ENCODE peak calls at places on chromosome 6, in eight cellular contexts. T is MM.1S, L is tibial artery, W is mammary epithelial cell, U is lung, F is neural progenitor cell, H is endothelial cell of umbilical vein, P is gastrocnemius medialis. Y is an unnamed sample.

GRCh38 chr6:152167639-152168603 is 360.4 kb downstream of the ESR1 start:
- DNase-seq in T (no peak), L (no peak), W (no peak), U (no peak), F (no peak), H (no peak), P (peak; percentile 61), Y (no peak)

GRCh38 chr6:3211681-3212080 is 15.8 kb downstream of the TUBB2B start:
- DNase-seq in T (no peak), L (no peak), W (no peak), U (no peak), F (no peak), H (no peak), P (no peak), Y (no peak)

GRCh38 chr6:161257778-161258457 is 15.9 kb downstream of the AGPAT4 start:
- DNase-seq in T (no peak), L (peak; percentile 40), W (no peak), U (no peak), F (no peak), H (peak; percentile 95), P (no peak), Y (no peak)

GRCh38 chr6:111559193-111560097 is 46.2 kb downstream of the TRAF3IP2 start:
- DNase-seq in T (no peak), L (peak; percentile 41), W (no peak), U (no peak), F (no peak), H (no peak), P (no peak), Y (no peak)

GRCh38 chr6:21238208-21238607 is 355.3 kb upstream of the SOX4 start:
- DNase-seq in T (no peak), L (no peak), W (no peak), U (no peak), F (no peak), H (no peak), P (no peak), Y (no peak)

GRCh38 chr6:140548379-140548778 is 1173.9 kb upstream of the CITED2 start:
- DNase-seq in T (no peak), L (no peak), W (no peak), U (no peak), F (no peak), H (no peak), P (no peak), Y (no peak)

GRCh38 chr6:24245275-24245674 is 112.6 kb downstream of the DCDC2 start:
- DNase-seq in T (no peak), L (no peak), W (no peak), U (no peak), F (no peak), H (no peak), P (no peak), Y (no peak)

GRCh38 chr6:56838016-56838555 is 116.8 kb upstream of the BEND6 start:
- DNase-seq in T (no peak), L (no peak), W (no peak), U (no peak), F (no peak), H (no peak), P (no peak), Y (no peak)

GRCh38 chr6:121515615-121516265 is 80.3 kb downstream of the GJA1 start:
- DNase-seq in T (no peak), L (no peak), W (peak; percentile 42), U (no peak), F (no peak), H (peak; percentile 93), P (no peak), Y (no peak)

GRCh38 chr6:7146079-7146828 is 38.5 kb downstream of the RREB1 start:
- DNase-seq in T (peak; percentile 37), L (peak; percentile 81), W (peak; percentile 56), U (peak; percentile 53), F (no peak), H (peak; percentile 64), P (peak; percentile 61), Y (no peak)

GRCh38 chr6:11833626-11834592 is 55.3 kb upstream of the ADTRP start:
- DNase-seq in T (peak; percentile 97), L (no peak), W (no peak), U (peak; percentile 60), F (no peak), H (no peak), P (no peak), Y (no peak)

GRCh38 chr6:108966855-108967755 is 118.9 kb downstream of the ARMC2 start:
- DNase-seq in T (no peak), L (no peak), W (peak; percentile 78), U (peak; percentile 37), F (peak; percentile 78), H (peak; percentile 28), P (peak; percentile 56), Y (no peak)

GRCh38 chr6:108946695-108947094 is 98.5 kb downstream of the ARMC2 start:
- DNase-seq in T (no peak), L (no peak), W (no peak), U (no peak), F (no peak), H (no peak), P (no peak), Y (no peak)

GRCh38 chr6:129882510-129883023 is 21.5 kb upstream of the TMEM244 start:
- DNase-seq in T (no peak), L (no peak), W (no peak), U (no peak), F (no peak), H (no peak), P (no peak), Y (no peak)

GRCh38 chr6:147167009-147167408 is 37.2 kb upstream of the STXBP5 start:
- DNase-seq in T (no peak), L (no peak), W (no peak), U (no peak), F (no peak), H (no peak), P (no peak), Y (no peak)

GRCh38 chr6:31473780-31474725 is 23.9 kb upstream of the MICB start:
- DNase-seq in T (peak; percentile 23), L (no peak), W (peak; percentile 72), U (peak; percentile 34), F (no peak), H (peak; percentile 31), P (no peak), Y (no peak)

GRCh38 chr6:31473244-31473643 is 24.7 kb upstream of the MICB start:
- DNase-seq in T (no peak), L (no peak), W (no peak), U (no peak), F (no peak), H (no peak), P (no peak), Y (no peak)

GRCh38 chr6:31470801-31471200 is 27.1 kb upstream of the MICB start:
- DNase-seq in T (no peak), L (no peak), W (no peak), U (no peak), F (no peak), H (no peak), P (no peak), Y (no peak)

GRCh38 chr6:31471711-31472110 is 26.2 kb upstream of the MICB start:
- DNase-seq in T (no peak), L (no peak), W (no peak), U (no peak), F (no peak), H (no peak), P (no peak), Y (no peak)

DNA sequence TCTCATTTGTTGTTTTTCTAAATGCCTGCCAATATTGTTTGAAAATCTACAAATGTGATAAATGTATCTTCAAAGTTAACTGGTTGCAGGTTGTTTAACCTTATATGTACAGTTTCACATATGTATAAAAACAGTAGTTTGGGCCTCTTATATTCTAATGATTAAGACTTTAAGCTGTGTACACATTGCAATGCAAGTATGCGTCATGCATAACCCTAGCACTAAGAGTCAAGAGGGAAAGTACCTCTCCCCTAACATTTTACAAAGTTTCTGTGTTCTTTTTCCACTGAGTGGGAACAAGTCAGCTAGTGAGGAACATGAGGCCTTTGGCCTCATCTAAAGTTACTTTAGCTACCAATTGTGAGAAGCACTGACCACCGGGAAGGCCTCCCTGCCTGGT is 25.7 kb upstream of the MICB start:
- DNase-seq in T (no peak), L (no peak), W (no peak), U (no peak), F (no peak), H (no peak), P (no peak), Y (no peak)
- H3K4me1 ChIP-seq in T (peaks cover 22% of the 10 kb centered on the region), L (no peaks in the 10 kb centered on the region), W (peaks cover 4% of the 10 kb centered on the region), U (no peaks in the 10 kb centered on the region), F (no peaks in the 10 kb centered on the region), H (no peaks in the 10 kb centered on the region), P (no peaks in the 10 kb centered on the region), Y (peaks cover 12% of the 10 kb centered on the region)

GRCh38 chr6:26404534-26404933 is 2.5 kb downstream of the BTN3A1 start:
- DNase-seq in T (no peak), L (no peak), W (no peak), U (no peak), F (no peak), H (no peak), P (no peak), Y (no peak)
- H3K4me1 ChIP-seq in T (peaks cover 20% of the 10 kb centered on the region), L (peaks cover 14% of the 10 kb centered on the region), W (no peaks in the 10 kb centered on the region), U (peaks cover 3% of the 10 kb centered on the region), F (peaks cover 17% of the 10 kb centered on the region), H (peaks cover 11% of the 10 kb centered on the region), P (peaks cover 14% of the 10 kb centered on the region), Y (no peaks in the 10 kb centered on the region)

DNA sequence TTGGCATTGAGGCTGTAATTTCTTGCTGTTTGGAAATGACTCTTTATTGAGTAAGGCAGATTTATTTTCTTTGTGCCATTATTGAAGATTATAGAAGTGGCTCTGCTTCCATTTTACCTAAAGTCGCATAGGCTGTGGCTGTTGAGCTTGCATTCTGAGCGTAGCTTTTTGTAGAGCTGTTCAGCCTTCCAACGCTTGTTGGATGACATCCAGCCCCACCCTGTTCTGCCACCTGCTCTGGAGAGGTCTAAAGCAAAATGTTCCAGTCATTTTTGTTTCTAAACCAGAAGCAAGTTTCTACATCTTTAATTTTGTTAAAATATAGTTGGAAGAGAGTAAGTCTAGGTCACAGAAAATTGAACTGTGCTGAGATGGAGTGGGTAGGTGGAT is 24.4 kb downstream of the UST start:
- DNase-seq in T (no peak), L (no peak), W (no peak), U (peak; percentile 69), F (no peak), H (no peak), P (no peak), Y (no peak)
- H3K4me1 ChIP-seq in T (no peaks in the 10 kb centered on the region), L (peaks cover 6% of the 10 kb centered on the region), W (peaks cover 3% of the 10 kb centered on the region), U (peaks cover 3% of the 10 kb centered on the region), F (peaks cover 31% of the 10 kb centered on the region), H (no peaks in the 10 kb centered on the region), P (no peaks in the 10 kb centered on the region), Y (peaks cover 4% of the 10 kb centered on the region)

GRCh38 chr6:15317934-15318902 is 72.3 kb downstream of the JARID2 start:
- DNase-seq in T (no peak), L (no peak), W (no peak), U (no peak), F (peak; percentile 68), H (no peak), P (no peak), Y (no peak)

GRCh38 chr6:15317251-15317650 is 71.4 kb downstream of the JARID2 start:
- DNase-seq in T (no peak), L (no peak), W (no peak), U (no peak), F (no peak), H (no peak), P (no peak), Y (no peak)

GRCh38 chr6:15319677-15320076 is 73.8 kb downstream of the JARID2 start:
- DNase-seq in T (no peak), L (no peak), W (no peak), U (no peak), F (no peak), H (no peak), P (no peak), Y (no peak)

GRCh38 chr6:15313367-15313766 is 67.5 kb downstream of the JARID2 start:
- DNase-seq in T (no peak), L (peak; percentile 54), W (no peak), U (peak; percentile 32), F (no peak), H (no peak), P (peak; percentile 22), Y (no peak)

GRCh38 chr6:15316754-15317153 is 70.9 kb downstream of the JARID2 start:
- DNase-seq in T (no peak), L (no peak), W (no peak), U (no peak), F (no peak), H (no peak), P (no peak), Y (no peak)
- H3K4me1 ChIP-seq in T (no peaks in the 10 kb centered on the region), L (peaks cover 22% of the 10 kb centered on the region), W (peaks cover 6% of the 10 kb centered on the region), U (peaks cover 22% of the 10 kb centered on the region), F (peaks cover 35% of the 10 kb centered on the region), H (peaks cover 15% of the 10 kb centered on the region), P (peaks cover 46% of the 10 kb centered on the region), Y (peaks cover 13% of the 10 kb centered on the region)